ENCODE peak calls at places on chromosomes 7 and 10, in four cellular contexts. N, P, W and F are unnamed samples.

GRCh38 chr10:29613791-29614190 is 21.0 kb downstream of the SVIL start:
- DNase-seq in N (no peak), P (no peak), W (no peak), F (no peak)

GRCh38 chr10:71647526-71648354 is 71.8 kb downstream of the C10orf105 start:
- DNase-seq in P (no peak), W (no peak), N (no peak), F (peak; percentile 76)

GRCh38 chr10:31261502-31262311 is 57.3 kb upstream of the ZEB1 start:
- DNase-seq in W (no peak), P (no peak), N (no peak), F (no peak)

GRCh38 chr10:87547734-87548311 is 43.1 kb downstream of the MINPP1 start:
- DNase-seq in W (no peak), N (no peak), P (no peak), F (no peak)

GRCh38 chr10:102645388-102645740 is 1.1 kb downstream of the TRIM8 start:
- DNase-seq in N (no peak), W (peak; percentile 96), P (peak; percentile 80), F (peak; percentile 42)

GRCh38 chr7:51034531-51035264 is 252.0 kb upstream of the GRB10 start:
- DNase-seq in W (peak; percentile 74), P (no peak), N (no peak), F (no peak)

GRCh38 chr7:46100521-46100920 is 179.4 kb upstream of the IGFBP3 start:
- DNase-seq in P (no peak), N (no peak), W (no peak), F (no peak)

GRCh38 chr7:21617916-21618390 is 75.1 kb downstream of the DNAH11 start:
- DNase-seq in N (no peak), W (peak; percentile 62), P (peak; percentile 56), F (no peak)

GRCh38 chr7:28862876-28863275 is 95.3 kb downstream of the TRIL start:
- DNase-seq in W (no peak), N (no peak), P (no peak), F (no peak)

GRCh38 chr10:28909875-28910274 is 232.6 kb downstream of the BAMBI start:
- DNase-seq in N (no peak), W (no peak), P (no peak), F (no peak)

GRCh38 chr7:151008143-151008510 is 16.2 kb downstream of the ATG9B start:
- DNase-seq in W (no peak), P (no peak), N (no peak), F (no peak)

GRCh38 chr10:86759073-86759672 is 2.8 kb downstream of the BMPR1A start:
- DNase-seq in P (no peak), W (no peak), N (no peak), F (no peak)

GRCh38 chr10:128982179-128982915 is 484.7 kb upstream of the MGMT start:
- DNase-seq in N (no peak), W (no peak), P (no peak), F (no peak)

GRCh38 chr10:100569687-100570517 is 34.2 kb downstream of the HIF1AN start:
- DNase-seq in P (no peak), N (no peak), W (peak; percentile 18), F (no peak)

GRCh38 chr10:11294831-11295230 is 277.2 kb downstream of the CELF2 start:
- DNase-seq in P (no peak), N (no peak), W (no peak), F (no peak)

GRCh38 chr7:139777304-139777890 is 401 bp downstream of the HIPK2 start:
- DNase-seq in P (peak; percentile 52), W (peak; percentile 45), N (peak; percentile 39), F (peak; percentile 80)

GRCh38 chr10:88389456-88389855 is 193.7 kb downstream of the RNLS start:
- DNase-seq in N (no peak), W (peak; percentile 68), P (no peak), F (no peak)

GRCh38 chr7:142498364-142498763 is 240.5 kb upstream of the PRSS58 start:
- DNase-seq in W (no peak), P (no peak), N (no peak), F (no peak)

GRCh38 chr10:3119796-3120459 is 52.6 kb downstream of the PFKP start:
- DNase-seq in P (no peak), W (no peak), N (no peak), F (no peak)

GRCh38 chr10:129725011-129725410 is 239.1 kb downstream of the EBF3 start:
- DNase-seq in P (no peak), W (no peak), N (no peak), F (no peak)

GRCh38 chr10:59903871-59904270 is 2.5 kb downstream of the CCDC6 start:
- DNase-seq in N (no peak), P (no peak), W (no peak), F (no peak)

GRCh38 chr10:132532784-132533560 is 4.6 kb upstream of the INPP5A start:
- DNase-seq in P (no peak), N (no peak), W (no peak), F (no peak)

GRCh38 chr10:108469940-108470339 is 1305.4 kb upstream of the SORCS1 start:
- DNase-seq in W (no peak), P (no peak), N (no peak), F (no peak)

GRCh38 chr7:21338728-21339164 is 89.1 kb upstream of the SP4 start:
- DNase-seq in P (no peak), N (no peak), W (no peak), F (no peak)

GRCh38 chr10:95314519-95314918 is 23.7 kb upstream of the PDLIM1 start:
- DNase-seq in N (no peak), P (no peak), W (no peak), F (no peak)

GRCh38 chr7:102260856-102261255 is 25.8 kb upstream of the SH2B2 start:
- DNase-seq in P (peak; percentile 49), N (no peak), W (no peak), F (no peak)

GRCh38 chr10:114393482-114393881 is 10.8 kb downstream of the AFAP1L2 start:
- DNase-seq in W (no peak), P (no peak), N (no peak), F (no peak)

GRCh38 chr10:88058750-88059149 is 195.3 kb downstream of the PTEN start:
- DNase-seq in P (no peak), W (no peak), N (no peak), F (no peak)